ENCODE peak calls at places on chromosomes 16 and 17, in seven cellular contexts. L is NCI-H1436, W is pulmonary artery endothelial cell, J is NCI-H2029 treated with DMSO at 0.1 percent for 48 hours, C is posterior vena cava, E is iPS DF 6.9, U is Caki2. V is an unnamed sample.

GRCh38 chr17:74742153-74742515 is 5.1 kb downstream of the RAB37 start:
- DNase-seq in L (no peak), W (no peak), J (no peak), C (no peak), E (no peak), U (no peak), V (no peak)

GRCh38 chr17:79201536-79202227 is 127.1 kb downstream of the ENGASE start:
- DNase-seq in L (no peak), W (no peak), J (no peak), C (no peak), E (no peak), U (peak; percentile 74), V (peak; percentile 23)

GRCh38 chr17:57480438-57481196 is 224.3 kb downstream of the MSI2 start:
- DNase-seq in L (no peak), W (no peak), J (no peak), C (peak; percentile 5), E (no peak), U (peak; percentile 34), V (peak; percentile 36)

GRCh38 chr16:85246473-85246872 is 134.2 kb upstream of the CIBAR2 start:
- DNase-seq in L (peak; percentile 37), W (no peak), J (no peak), C (no peak), E (no peak), U (no peak), V (no peak)

GRCh38 chr17:80291691-80292487 is 31.2 kb downstream of the RNF213 start:
- DNase-seq in L (no peak), W (no peak), J (no peak), C (peak; percentile 59), E (no peak), U (no peak), V (no peak)

GRCh38 chr17:77127735-77128361 is 12.9 kb upstream of the SEC14L1 start:
- DNase-seq in L (no peak), W (no peak), J (peak; percentile 54), C (peak; percentile 90), E (no peak), U (no peak), V (peak; percentile 74)

GRCh38 chr17:73787036-73787720 is 142.9 kb upstream of the SDK2 start:
- DNase-seq in L (peak; percentile 91), W (no peak), J (no peak), C (no peak), E (no peak), U (no peak), V (no peak)

GRCh38 chr17:8713315-8713714 is 31.3 kb downstream of the CCDC42 start:
- DNase-seq in L (no peak), W (no peak), J (no peak), C (no peak), E (no peak), U (no peak), V (no peak)

GRCh38 chr16:57993452-57993851 is 7.0 kb downstream of the ZNF319 start:
- DNase-seq in L (no peak), W (no peak), J (no peak), C (no peak), E (no peak), U (peak; percentile 49), V (no peak)

GRCh38 chr17:77312786-77313599 is 172.2 kb downstream of the SEC14L1 start:
- DNase-seq in L (no peak), W (no peak), J (no peak), C (peak; percentile 94), E (no peak), U (no peak), V (peak; percentile 77)

V was measured in brain microvascular endothelial cell.